ENCODE peak calls at places on chromosomes 12 and 14, in four cellular contexts. L, X, S and C are unnamed samples.
A peak's percentile ranks its signal among the peaks of the same experiment; 100 is the strongest.

GRCh38 chr12:64671682-64672081 is 61.4 kb downstream of the RASSF3 start:
- DNase-seq in S (no peak), L (no peak), X (no peak), C (no peak)

GRCh38 chr12:131101703-131102492 is 148.2 kb downstream of the ADGRD1 start:
- DNase-seq in X (peak; percentile 20), L (no peak), S (no peak), C (peak; percentile 77)

GRCh38 chr12:52847335-52848102 is 1.3 kb downstream of the KRT78 start:
- DNase-seq in X (no peak), L (no peak), S (no peak), C (no peak)

GRCh38 chr14:94445003-94445402 is 7.6 kb downstream of the SERPINA11 start:
- DNase-seq in S (no peak), X (no peak), L (no peak), C (no peak)

GRCh38 chr12:39619660-39620433 is at the start of gene ABCD2:
- DNase-seq in S (peak; percentile 45), X (peak; percentile 64), L (peak; percentile 64), C (peak; percentile 54)

GRCh38 chr14:52052289-52052943 is 16.4 kb downstream of the NID2 start:
- DNase-seq in X (no peak), L (no peak), S (no peak), C (no peak)

GRCh38 chr12:114328292-114328691 is 77.7 kb downstream of the TBX5 start:
- DNase-seq in L (no peak), S (no peak), X (no peak), C (no peak)

GRCh38 chr12:24505366-24506025 is 443.4 kb downstream of the BCAT1 start:
- DNase-seq in S (no peak), L (no peak), X (no peak), C (no peak)

GRCh38 chr14:55454264-55455151 is 14.1 kb upstream of the TBPL2 start:
- DNase-seq in S (no peak), X (no peak), L (no peak), C (no peak)

GRCh38 chr14:58082491-58083098 is 69.4 kb downstream of the ARMH4 start:
- DNase-seq in S (no peak), L (no peak), X (no peak), C (no peak)

GRCh38 chr14:93965287-93965821 is 11.0 kb downstream of the ASB2 start:
- DNase-seq in S (no peak), L (no peak), X (no peak), C (no peak)

GRCh38 chr14:73896521-73896920 is 9.9 kb downstream of the ZNF410 start:
- DNase-seq in X (no peak), S (no peak), L (no peak), C (no peak)

GRCh38 chr12:131372706-131373195 is 338.1 kb upstream of the SFSWAP start:
- DNase-seq in L (no peak), X (no peak), S (no peak), C (no peak)

GRCh38 chr14:20501346-20501745 is 4.0 kb upstream of the RNASE10 start:
- DNase-seq in X (no peak), S (no peak), L (no peak), C (no peak)

GRCh38 chr14:76109087-76109880 is 42.4 kb upstream of the GPATCH2L start:
- DNase-seq in L (no peak), X (no peak), S (no peak), C (no peak)

GRCh38 chr12:84435682-84436081 is 476.9 kb downstream of the SLC6A15 start:
- DNase-seq in L (no peak), X (no peak), S (no peak), C (no peak)

GRCh38 chr12:131063427-131063826 is 109.7 kb downstream of the ADGRD1 start:
- DNase-seq in X (no peak), S (no peak), L (no peak), C (no peak)

GRCh38 chr12:50546441-50547318 is 41.9 kb downstream of the DIP2B start:
- DNase-seq in S (no peak), L (no peak), X (no peak), C (no peak)

GRCh38 chr12:42935756-42936155 is 346.2 kb upstream of the PRICKLE1 start:
- DNase-seq in L (no peak), X (no peak), S (no peak), C (no peak)

GRCh38 chr14:79783061-79783460 is 428.2 kb downstream of the DIO2 start:
- DNase-seq in S (no peak), X (no peak), L (no peak), C (no peak)

GRCh38 chr14:99395904-99396530 is 84.6 kb downstream of the SETD3 start:
- DNase-seq in S (peak; percentile 28), L (no peak), X (no peak), C (no peak)

GRCh38 chr12:48999371-49000131 is at the start of gene DDN:
- DNase-seq in L (no peak), X (no peak), S (no peak), C (peak; percentile 85)

GRCh38 chr12:31444801-31445200 is 118.9 kb upstream of the SINHCAF start:
- DNase-seq in L (no peak), S (no peak), X (no peak), C (no peak)

GRCh38 chr12:57632369-57632897 is 568 bp downstream of the B4GALNT1 start:
- DNase-seq in X (no peak), S (no peak), L (no peak), C (peak; percentile 52)

GRCh38 chr12:88418856-88419497 is 161.3 kb downstream of the KITLG start:
- DNase-seq in X (no peak), S (no peak), L (no peak), C (no peak)

GRCh38 chr14:74965770-74966153 is 10.4 kb upstream of the PGF start:
- DNase-seq in L (no peak), S (no peak), X (no peak), C (no peak)

GRCh38 chr12:98645572-98646067 is 530 bp downstream of the APAF1 start:
- DNase-seq in S (peak; percentile 1), X (no peak), L (no peak), C (no peak)

GRCh38 chr12:8590842-8591545 is 21.7 kb downstream of the AICDA start:
- DNase-seq in S (no peak), X (no peak), L (no peak), C (peak; percentile 80)

GRCh38 chr12:130856088-130856487 is 15.8 kb upstream of the RAN start:
- DNase-seq in S (no peak), L (no peak), X (no peak), C (no peak)

GRCh38 chr14:74299061-74299545 is 3.6 kb downstream of the ABCD4 start:
- DNase-seq in L (peak; percentile 50), S (no peak), X (no peak), C (no peak)

GRCh38 chr12:48813464-48814312 is 4.6 kb upstream of the CACNB3 start:
- DNase-seq in L (peak; percentile 20), S (no peak), X (no peak), C (peak; percentile 50)

GRCh38 chr12:79685068-79685467 is 5.7 kb downstream of the PAWR start:
- DNase-seq in X (no peak), S (no peak), L (no peak), C (no peak)

GRCh38 chr12:10811883-10812536 is 2.0 kb upstream of the TAS2R9 start:
- DNase-seq in S (no peak), L (no peak), X (no peak), C (no peak)
- TF ChIP-seq CTCF in S (no peak), L (no peak), X (no peak), C (no peak)

GRCh38 chr14:68853749-68854148 is 60.9 kb upstream of the ZFP36L1 start:
- DNase-seq in S (no peak), X (no peak), L (no peak), C (no peak)
- TF ChIP-seq CTCF in S (no peak), X (no peak), L (no peak), C (no peak)

GRCh38 chr14:103998027-103998426 is 55.7 kb upstream of the RD3L start:
- DNase-seq in X (no peak), L (no peak), S (no peak), C (no peak)

GRCh38 chr14:104003616-104004015 is 61.3 kb upstream of the RD3L start:
- DNase-seq in L (no peak), S (no peak), X (no peak), C (no peak)

GRCh38 chr14:103997391-103997790 is 55.1 kb upstream of the RD3L start:
- DNase-seq in X (no peak), S (no peak), L (no peak), C (no peak)

GRCh38 chr14:103999795-104000440 is 57.6 kb upstream of the RD3L start:
- DNase-seq in X (no peak), S (no peak), L (no peak), C (no peak)

GRCh38 chr14:104001003-104001402 is 58.7 kb upstream of the RD3L start:
- DNase-seq in L (peak; percentile 62), S (peak; percentile 13), X (no peak), C (no peak)
- TF ChIP-seq CTCF in L (peak; percentile 47), S (no peak), X (peak; percentile 17), C (no peak)

DNA sequence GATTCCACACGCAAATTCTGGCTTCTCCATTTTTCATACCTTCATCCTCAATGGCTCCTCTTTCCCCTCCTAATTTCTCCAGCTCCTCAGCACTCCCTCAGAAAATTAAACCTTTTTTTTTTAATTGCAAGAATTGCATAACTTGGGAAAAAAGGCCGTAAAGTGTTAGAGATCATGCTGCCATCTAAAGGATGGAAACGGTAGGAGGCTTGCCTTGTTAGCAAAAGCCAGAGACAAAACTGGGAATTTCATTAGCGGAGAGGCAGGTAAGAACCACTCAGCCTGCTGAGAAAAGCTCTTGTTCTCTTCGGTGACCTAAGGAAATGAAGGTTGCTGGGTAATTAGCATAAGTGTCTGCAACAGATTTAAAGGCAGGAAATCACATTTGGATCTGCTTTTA is 204.3 kb downstream of the AEBP2 start:
- DNase-seq in L (peak; percentile 12), X (no peak), S (no peak), C (no peak)
- TF ChIP-seq CTCF in L (no peak), X (peak; percentile 56), S (no peak), C (no peak)

GRCh38 chr12:45816652-45817051 is 87.1 kb downstream of the ARID2 start:
- DNase-seq in L (no peak), S (no peak), X (no peak), C (no peak)
- TF ChIP-seq CTCF in L (peak; percentile 40), S (no peak), X (no peak), C (no peak)

DNA sequence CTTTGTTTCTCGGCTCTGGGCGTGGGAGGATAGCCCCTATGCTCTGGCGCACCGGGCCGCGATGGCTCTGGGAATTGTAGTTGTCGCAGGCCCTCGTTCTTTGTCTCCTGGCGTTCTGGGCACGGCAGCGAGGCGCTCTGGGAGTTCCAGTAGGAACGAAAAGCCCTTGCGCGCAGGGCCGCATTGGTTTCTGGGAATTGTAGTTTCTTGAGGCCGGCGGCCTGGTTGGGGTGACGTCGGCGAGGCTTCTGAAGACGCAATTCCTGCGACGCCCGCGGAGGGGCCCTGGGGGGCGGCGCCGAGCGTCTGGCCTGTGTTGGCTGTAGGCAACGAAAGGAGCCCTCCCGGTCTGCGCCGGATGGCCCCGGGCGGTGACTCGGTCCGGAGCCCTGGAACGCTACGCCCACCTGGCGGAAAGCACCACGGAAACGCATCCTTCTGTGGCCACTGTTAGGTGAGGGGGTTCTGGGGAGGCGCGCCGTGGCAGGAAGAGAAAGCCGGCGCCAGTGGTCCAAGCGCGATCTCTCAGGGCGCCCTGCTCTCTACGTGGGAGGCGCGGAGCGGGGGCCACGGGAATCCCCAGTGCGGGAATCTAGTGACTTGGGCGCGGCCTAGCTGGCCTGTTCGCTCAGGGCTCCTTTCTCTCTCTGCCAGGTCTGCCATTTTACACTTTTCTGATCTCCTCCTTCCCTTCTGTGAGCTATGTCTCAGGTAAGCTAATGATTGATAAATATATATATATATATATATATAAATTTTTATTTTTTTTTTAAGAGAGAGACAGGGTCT is at the start of gene ZNF140:
- DNase-seq in S (peak; percentile 88), X (peak; percentile 97), L (peak; percentile 96), C (peak; percentile 91)
- TF ChIP-seq CTCF in S (peak; percentile 43), X (peak; percentile 46), L (no peak), C (no peak)

GRCh38 chr12:60066655-60067054 is 470.8 kb downstream of the SLC16A7 start:
- DNase-seq in X (no peak), S (no peak), L (no peak), C (no peak)
- TF ChIP-seq CTCF in X (no peak), S (no peak), L (no peak), C (no peak)